ENCODE peak calls at places on chromosome 7, in ten cellular contexts. R, K, I, W, N, A, P, B, U and Y are unnamed samples.

GRCh38 chr7:153590136-153590535 is 462.1 kb upstream of the DPP6 start:
- DNase-seq in R (no peak), K (no peak), I (no peak), W (no peak), N (no peak), A (no peak), P (no peak), B (no peak), U (no peak), Y (no peak)

GRCh38 chr7:36204044-36204663 is 51.1 kb downstream of the EEPD1 start:
- DNase-seq in R (no peak), K (no peak), I (no peak), W (no peak), N (no peak), A (no peak), P (no peak), B (no peak), U (no peak), Y (no peak)

GRCh38 chr7:4681922-4682620 is at the start of gene FOXK1:
- DNase-seq in R (peak; percentile 75), K (no peak), I (peak; percentile 73), W (peak; percentile 77), N (peak; percentile 53), A (peak; percentile 78), P (peak; percentile 81), B (peak; percentile 90), U (peak; percentile 54), Y (peak; percentile 89)

GRCh38 chr7:117403737-117404136 is 23.6 kb downstream of the ASZ1 start:
- DNase-seq in R (no peak), K (no peak), I (no peak), W (no peak), N (no peak), A (no peak), P (no peak), B (no peak), U (no peak), Y (no peak)

GRCh38 chr7:100483728-100484635 is at the start of gene NYAP1:
- DNase-seq in R (peak; percentile 50), K (no peak), I (peak; percentile 52), W (no peak), N (no peak), A (peak; percentile 79), P (no peak), B (peak; percentile 66), U (no peak), Y (peak; percentile 46)

GRCh38 chr7:29598607-29599006 is 35.0 kb downstream of the PRR15 start:
- DNase-seq in R (no peak), K (no peak), I (no peak), W (no peak), N (no peak), A (no peak), P (no peak), B (no peak), U (no peak), Y (no peak)

GRCh38 chr7:152760384-152761115 is 998 bp downstream of the ACTR3B start:
- DNase-seq in R (peak; percentile 2), K (no peak), I (no peak), W (no peak), N (no peak), A (no peak), P (no peak), B (peak; percentile 14), U (peak; percentile 40), Y (no peak)

GRCh38 chr7:12701433-12701832 is 14.0 kb downstream of the ARL4A start:
- DNase-seq in R (no peak), K (no peak), I (no peak), W (no peak), N (no peak), A (no peak), P (no peak), B (no peak), U (no peak), Y (no peak)

GRCh38 chr7:156460861-156461632 is 179.5 kb upstream of the RNF32 start:
- DNase-seq in R (no peak), K (no peak), I (no peak), W (no peak), N (no peak), A (no peak), P (no peak), B (no peak), U (no peak), Y (no peak)

GRCh38 chr7:129188892-129189660 is 643 bp downstream of the SMO start:
- DNase-seq in R (no peak), K (no peak), I (no peak), W (no peak), N (no peak), A (peak; percentile 27), P (no peak), B (peak; percentile 39), U (no peak), Y (no peak)

GRCh38 chr7:40507166-40507565 is 372.4 kb downstream of the SUGCT start:
- DNase-seq in R (no peak), K (no peak), I (no peak), W (no peak), N (no peak), A (no peak), P (no peak), B (no peak), U (no peak), Y (no peak)

GRCh38 chr7:29199776-29200175 is 5.2 kb downstream of the CHN2 start:
- DNase-seq in R (no peak), K (no peak), I (no peak), W (no peak), N (no peak), A (no peak), P (no peak), B (no peak), U (no peak), Y (no peak)

GRCh38 chr7:17584822-17585221 is 286.4 kb downstream of the AHR start:
- DNase-seq in R (no peak), K (no peak), I (no peak), W (no peak), N (no peak), A (no peak), P (no peak), B (no peak), U (no peak), Y (no peak)

GRCh38 chr7:148894596-148894995 is 10.5 kb upstream of the EZH2 start:
- DNase-seq in R (no peak), K (no peak), I (no peak), W (no peak), N (no peak), A (no peak), P (no peak), B (no peak), U (no peak), Y (no peak)

GRCh38 chr7:94875221-94875620 is 32.2 kb upstream of the PPP1R9A start:
- DNase-seq in R (no peak), K (no peak), I (no peak), W (no peak), N (no peak), A (no peak), P (no peak), B (no peak), U (no peak), Y (no peak)